ENCODE peak calls at places on chromosome 1, in four cellular contexts. Y is NCI-H2081; P is nephron progenitor cell; Q is effector memory CD4-positive, alpha-beta T cell. F is an unnamed sample.
A peak's percentile ranks its signal among the peaks of the same experiment; 100 is the strongest.

GRCh38 chr1:213067366-213067765 is 16.3 kb downstream of the RPS6KC1 start:
- DNase-seq in Q (no peak), P (no peak), Y (no peak), F (no peak)

GRCh38 chr1:99957818-99958217 is 12.0 kb upstream of the SLC35A3 start:
- DNase-seq in P (no peak), Y (no peak), Q (no peak), F (no peak)

GRCh38 chr1:20284046-20284445 is 6.6 kb upstream of the VWA5B1 start:
- DNase-seq in Y (no peak), Q (no peak), P (no peak), F (no peak)

GRCh38 chr1:99784143-99784542 is 17.7 kb upstream of the FRRS1 start:
- DNase-seq in Q (no peak), P (no peak), Y (no peak), F (no peak)

GRCh38 chr1:47432071-47433036 is 5.5 kb upstream of the FOXD2 start:
- DNase-seq in Q (no peak), P (peak; percentile 90), Y (no peak), F (no peak)

GRCh38 chr1:12460911-12461621 is 156.9 kb downstream of the DHRS3 start:
- DNase-seq in Q (no peak), P (no peak), Y (peak; percentile 64), F (no peak)

GRCh38 chr1:243748706-243749283 is 101.2 kb downstream of the AKT3 start:
- DNase-seq in Y (peak; percentile 82), Q (no peak), P (no peak), F (no peak)

GRCh38 chr1:43552813-43553212 is 22.1 kb downstream of the PTPRF start:
- DNase-seq in P (no peak), Y (no peak), Q (no peak), F (no peak)

GRCh38 chr1:112524986-112525385 is 16.2 kb downstream of the WNT2B start:
- DNase-seq in Q (no peak), P (no peak), Y (no peak), F (no peak)

GRCh38 chr1:223765719-223766340 is 53.5 kb downstream of the CAPN2 start:
- DNase-seq in Y (peak; percentile 66), P (no peak), Q (no peak), F (no peak)

GRCh38 chr1:38536089-38536488 is 323.5 kb downstream of the RRAGC start:
- DNase-seq in Q (no peak), P (no peak), Y (no peak), F (no peak)

GRCh38 chr1:235883261-235883927 is 16.7 kb upstream of the LYST start:
- DNase-seq in P (no peak), Q (no peak), Y (peak; percentile 93), F (no peak)

GRCh38 chr1:115911298-115911697 is 65.0 kb upstream of the SLC22A15 start:
- DNase-seq in Y (no peak), P (no peak), Q (no peak), F (no peak)

GRCh38 chr1:204095248-204095640 is 22.3 kb downstream of the SOX13 start:
- DNase-seq in Q (no peak), Y (no peak), P (peak; percentile 35), F (no peak)

GRCh38 chr1:119715542-119715941 is 3.8 kb downstream of the PHGDH start:
- DNase-seq in P (peak; percentile 63), Q (no peak), Y (no peak), F (no peak)

F was measured in T-helper 1 cell.